ENCODE peak calls at places on chromosomes 2 and 18, in nine cellular contexts. X, Z, I, L, O, S, M, P and J are unnamed samples. For H3K4me1, the result is how much of the 10 kb centered on the place peaks cover.

GRCh38 chr2:145484443-145485086 is 964.6 kb upstream of the ZEB2 start:
- DNase-seq in X (no peak), Z (no peak), I (no peak), L (no peak), O (no peak), S (no peak), M (peak), P (no peak), J (no peak)

GRCh38 chr2:27095745-27096651 is 9.4 kb downstream of the KHK start:
- DNase-seq in X (peak), Z (peak), I (peak), L (peak), O (peak), S (peak), M (no peak), P (no peak), J (no peak)

GRCh38 chr18:36296591-36297418 is 708 bp upstream of the FHOD3 start:
- DNase-seq in X (peak), Z (peak), I (peak), L (no peak), O (peak), S (peak), M (peak), P (no peak), J (no peak)

GRCh38 chr2:45820048-45820447 is 168.6 kb downstream of the PRKCE start:
- DNase-seq in X (no peak), Z (no peak), I (no peak), L (no peak), O (no peak), S (no peak), M (no peak), P (no peak), J (no peak)

GRCh38 chr18:63022429-63023022 is 297.0 kb downstream of the BCL2 start:
- DNase-seq in X (no peak), Z (no peak), I (no peak), L (no peak), O (no peak), S (no peak), M (no peak), P (no peak), J (no peak)

GRCh38 chr2:64698668-64699444 is 45.1 kb upstream of the SERTAD2 start:
- DNase-seq in X (no peak), Z (no peak), I (peak), L (no peak), O (no peak), S (no peak), M (peak), P (no peak), J (no peak)

GRCh38 chr18:13437801-13438506 is 219.4 kb downstream of the LDLRAD4 start:
- DNase-seq in X (no peak), Z (peak), I (no peak), L (no peak), O (no peak), S (peak), M (no peak), P (no peak), J (no peak)

GRCh38 chr18:49371786-49372185 is 88.7 kb downstream of the DYM start:
- DNase-seq in X (no peak), Z (no peak), I (no peak), L (no peak), O (no peak), S (no peak), M (no peak), P (no peak), J (no peak)

GRCh38 chr2:239298126-239298804 is 102.6 kb downstream of the HDAC4 start:
- DNase-seq in X (no peak), Z (peak), I (no peak), L (no peak), O (peak), S (peak), M (no peak), P (no peak), J (peak)

GRCh38 chr2:54653572-54654204 is 69.8 kb upstream of the EML6 start:
- DNase-seq in X (no peak), Z (no peak), I (no peak), L (no peak), O (no peak), S (no peak), M (no peak), P (no peak), J (no peak)

GRCh38 chr2:44941551-44942234 is at the start of gene SIX3:
- DNase-seq in X (no peak), Z (peak), I (no peak), L (no peak), O (no peak), S (no peak), M (peak), P (no peak), J (no peak)

GRCh38 chr2:68799138-68799537 is 64.5 kb downstream of the ARHGAP25 start:
- DNase-seq in X (no peak), Z (no peak), I (no peak), L (no peak), O (no peak), S (no peak), M (no peak), P (no peak), J (no peak)

GRCh38 chr2:9775999-9776685 is 67.1 kb upstream of the TAF1B start:
- DNase-seq in X (no peak), Z (no peak), I (no peak), L (no peak), O (no peak), S (no peak), M (no peak), P (no peak), J (no peak)

GRCh38 chr18:12028040-12028628 is 46.8 kb downstream of the IMPA2 start:
- DNase-seq in X (no peak), Z (no peak), I (no peak), L (no peak), O (no peak), S (no peak), M (no peak), P (no peak), J (no peak)

GRCh38 chr2:126855606-126856005 is 43.1 kb upstream of the TEX51 start:
- DNase-seq in X (no peak), Z (no peak), I (no peak), L (no peak), O (no peak), S (no peak), M (peak), P (no peak), J (no peak)

GRCh38 chr2:170818294-170819104 is 1.8 kb downstream of the GAD1 start:
- DNase-seq in X (no peak), Z (no peak), I (no peak), L (no peak), O (no peak), S (no peak), M (no peak), P (no peak), J (no peak)

GRCh38 chr2:72129676-72130340 is 17.9 kb downstream of the CYP26B1 start:
- DNase-seq in X (peak), Z (no peak), I (no peak), L (no peak), O (peak), S (no peak), M (no peak), P (no peak), J (no peak)

GRCh38 chr2:107663632-107664031 is 163.1 kb upstream of the RGPD4 start:
- DNase-seq in X (no peak), Z (no peak), I (no peak), L (no peak), O (no peak), S (no peak), M (no peak), P (no peak), J (no peak)

GRCh38 chr2:119803101-119803500 is 43.4 kb downstream of the PTPN4 start:
- DNase-seq in X (no peak), Z (no peak), I (no peak), L (no peak), O (no peak), S (no peak), M (peak), P (no peak), J (no peak)
- H3K27ac ChIP-seq in X (no peak), Z (no peak), I (no peak), L (no peak), O (no peak), S (no peak), M (no peak), P (no peak), J (no peak)

GRCh38 chr2:46855805-46856204 is 59.8 kb downstream of the MCFD2 start:
- DNase-seq in X (no peak), Z (no peak), I (no peak), L (no peak), O (no peak), S (no peak), M (peak), P (no peak), J (no peak)

GRCh38 chr2:46856336-46856735 is 59.3 kb downstream of the MCFD2 start:
- DNase-seq in X (no peak), Z (no peak), I (no peak), L (no peak), O (no peak), S (no peak), M (no peak), P (no peak), J (no peak)

GRCh38 chr2:46852598-46852997 is 63.0 kb downstream of the MCFD2 start:
- DNase-seq in X (no peak), Z (no peak), I (no peak), L (no peak), O (no peak), S (no peak), M (no peak), P (no peak), J (no peak)

GRCh38 chr2:46852124-46852523 is 63.5 kb downstream of the MCFD2 start:
- DNase-seq in X (no peak), Z (no peak), I (no peak), L (no peak), O (no peak), S (no peak), M (no peak), P (no peak), J (no peak)

DNA sequence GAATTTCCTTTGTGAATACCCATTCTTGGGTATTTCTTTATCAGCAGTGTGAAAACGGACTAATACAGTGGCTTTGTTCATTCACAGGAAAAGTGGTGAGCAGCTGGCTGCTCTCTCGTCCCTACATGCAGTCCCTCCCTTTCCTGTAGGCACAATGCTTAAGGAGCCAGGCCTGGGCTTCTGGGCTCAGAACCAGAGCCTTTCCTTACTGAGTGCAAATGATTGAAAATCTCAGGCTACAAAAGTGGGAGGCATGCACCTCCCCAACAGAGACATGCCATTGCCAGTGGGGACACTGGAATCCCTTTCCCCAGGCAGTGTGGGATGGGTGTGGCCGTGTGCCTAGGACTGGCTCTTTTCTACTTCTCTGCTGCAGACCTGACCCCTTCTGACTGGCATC is 61.3 kb downstream of the MCFD2 start:
- DNase-seq in X (no peak), Z (no peak), I (no peak), L (no peak), O (peak), S (no peak), M (no peak), P (no peak), J (no peak)
- H3K4me1 ChIP-seq in X (under half), Z (under half), I (under half), L (under half), O (under half), S (under half), M (half or more), P (under half), J (under half)

GRCh38 chr2:112045446-112046014 is 9.5 kb upstream of the TMEM87B start:
- DNase-seq in X (no peak), Z (no peak), I (no peak), L (no peak), O (no peak), S (no peak), M (no peak), P (no peak), J (no peak)
- H3K27ac ChIP-seq in X (no peak), Z (no peak), I (no peak), L (no peak), O (no peak), S (no peak), M (no peak), P (no peak), J (no peak)

DNA sequence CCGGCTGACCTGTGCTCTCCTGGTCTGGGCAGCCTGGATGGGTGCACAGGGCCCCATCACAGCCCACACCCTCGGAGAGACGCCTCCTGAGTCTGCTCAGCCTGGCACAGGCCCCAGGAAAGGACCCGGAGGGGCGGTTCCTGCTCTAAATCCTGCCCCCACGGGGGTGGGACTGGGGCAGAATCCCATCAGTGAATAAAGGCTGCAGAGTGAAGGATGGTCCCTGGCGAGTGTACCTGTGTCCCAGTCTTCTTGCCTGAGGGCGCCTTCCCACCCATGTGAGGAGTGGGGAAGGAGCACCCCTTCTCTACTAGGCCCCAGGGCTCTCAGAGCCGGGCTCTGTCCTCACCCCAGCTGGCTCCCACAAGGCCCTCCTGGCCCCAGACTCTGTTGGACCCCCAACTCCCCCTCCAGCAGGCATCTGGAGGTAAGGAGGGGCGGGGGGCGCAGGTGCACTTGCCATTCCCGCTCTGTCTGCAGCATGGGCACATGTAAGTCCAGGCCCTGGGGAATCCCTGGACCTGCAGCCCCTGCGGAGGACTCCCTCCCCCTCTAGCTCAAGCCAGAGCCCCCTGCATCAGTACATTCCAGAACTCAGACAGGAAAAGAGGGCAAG is 21.3 kb downstream of the GPC1 start:
- DNase-seq in X (no peak), Z (no peak), I (no peak), L (no peak), O (peak), S (peak), M (peak), P (no peak), J (no peak)
- H3K4me1 ChIP-seq in X (under half), Z (under half), I (half or more), L (under half), O (under half), S (under half), M (half or more), P (under half), J (under half)